ENCODE peak calls at places on chromosomes 5 and 9, in five cellular contexts. J is cardiac fibroblast, V is brain microvascular endothelial cell, C is adrenal gland, S is psoas muscle. E is an unnamed sample.

GRCh38 chr9:126558051-126558665 is 55.6 kb upstream of the LMX1B start:
- DNase-seq in V (peak), J (peak), C (peak), S (peak), E (peak)

GRCh38 chr9:127224883-127225739 is 39.5 kb upstream of the GARNL3 start:
- DNase-seq in C (peak), S (peak), V (peak), J (peak), E (peak)

GRCh38 chr5:2725957-2726356 is 25.5 kb downstream of the IRX2 start:
- DNase-seq in C (no peak), V (no peak), J (no peak), S (no peak), E (no peak)

GRCh38 chr5:15366676-15367391 is 133.1 kb upstream of the FBXL7 start:
- DNase-seq in V (peak), S (no peak), C (no peak), J (peak), E (peak)

GRCh38 chr9:16925426-16925825 is 55.0 kb upstream of the BNC2 start:
- DNase-seq in J (peak), V (peak), C (no peak), S (no peak), E (peak)

GRCh38 chr5:80082731-80083114 is 47.6 kb downstream of the THBS4 start:
- DNase-seq in C (peak), V (peak), J (peak), S (peak), E (peak)

GRCh38 chr9:114372971-114373591 is 14.7 kb downstream of the AKNA start:
- DNase-seq in J (no peak), V (no peak), S (peak), C (peak), E (no peak)

GRCh38 chr5:55520117-55520829 is 14.5 kb downstream of the PLPP1 start:
- DNase-seq in J (no peak), V (no peak), C (no peak), S (no peak), E (no peak)

GRCh38 chr9:104082147-104082546 is 12.0 kb upstream of the SMC2 start:
- DNase-seq in C (no peak), S (no peak), J (no peak), V (no peak), E (no peak)

GRCh38 chr5:129204525-129204924 is 110.0 kb downstream of the ISOC1 start:
- DNase-seq in J (peak), V (no peak), S (no peak), C (no peak), E (peak)

GRCh38 chr5:150058480-150059126 is 27.8 kb downstream of the CSF1R start:
- DNase-seq in C (no peak), S (peak), J (peak), V (peak), E (peak)

GRCh38 chr5:158471179-158471924 is 612.4 kb upstream of the CLINT1 start:
- DNase-seq in V (no peak), J (no peak), S (no peak), C (no peak), E (peak)

GRCh38 chr9:128136816-128137793 is 9.6 kb upstream of the PTGES2 start:
- DNase-seq in V (peak), J (peak), C (no peak), S (peak), E (no peak)

GRCh38 chr5:103605277-103605676 is 42.7 kb upstream of the NUDT12 start:
- DNase-seq in C (no peak), V (no peak), J (no peak), S (no peak), E (no peak)

GRCh38 chr9:137156567-137157375 is 13.1 kb downstream of the LRRC26 start:
- DNase-seq in S (no peak), J (peak), C (no peak), V (peak), E (peak)

GRCh38 chr5:16152601-16153568 is 26.7 kb downstream of the MARCHF11 start:
- DNase-seq in S (no peak), V (no peak), C (no peak), J (no peak), E (no peak)

GRCh38 chr9:70053864-70054263 is 10.2 kb downstream of the MAMDC2 start:
- DNase-seq in V (no peak), J (no peak), C (no peak), S (no peak), E (peak)

GRCh38 chr9:134381671-134382505 is 55.6 kb downstream of the RXRA start:
- DNase-seq in V (no peak), J (no peak), C (no peak), S (peak), E (no peak)

GRCh38 chr9:121597693-121598166 is 53.7 kb upstream of the DAB2IP start:
- DNase-seq in S (no peak), J (no peak), V (no peak), C (no peak), E (no peak)

GRCh38 chr5:176619203-176619568 is 9.2 kb upstream of the GPRIN1 start:
- DNase-seq in S (peak), V (peak), J (peak), C (peak), E (peak)

GRCh38 chr9:124696101-124696500 is 75.0 kb downstream of the NR6A1 start:
- DNase-seq in V (peak), J (peak), C (no peak), S (no peak), E (peak)

GRCh38 chr5:87887247-87887646 is 381.4 kb downstream of the TMEM161B start:
- DNase-seq in C (no peak), S (no peak), V (no peak), J (no peak), E (no peak)

GRCh38 chr5:77777281-77777892 is 1.2 kb upstream of the TBCA start:
- DNase-seq in C (no peak), S (no peak), J (no peak), V (no peak), E (no peak)

GRCh38 chr5:125412051-125412560 is 665.7 kb upstream of the ZNF608 start:
- DNase-seq in S (no peak), C (peak), J (peak), V (peak), E (peak)

GRCh38 chr9:97525451-97525850 is 24.0 kb downstream of the TMOD1 start:
- DNase-seq in S (no peak), C (no peak), J (no peak), V (no peak), E (peak)

DNA sequence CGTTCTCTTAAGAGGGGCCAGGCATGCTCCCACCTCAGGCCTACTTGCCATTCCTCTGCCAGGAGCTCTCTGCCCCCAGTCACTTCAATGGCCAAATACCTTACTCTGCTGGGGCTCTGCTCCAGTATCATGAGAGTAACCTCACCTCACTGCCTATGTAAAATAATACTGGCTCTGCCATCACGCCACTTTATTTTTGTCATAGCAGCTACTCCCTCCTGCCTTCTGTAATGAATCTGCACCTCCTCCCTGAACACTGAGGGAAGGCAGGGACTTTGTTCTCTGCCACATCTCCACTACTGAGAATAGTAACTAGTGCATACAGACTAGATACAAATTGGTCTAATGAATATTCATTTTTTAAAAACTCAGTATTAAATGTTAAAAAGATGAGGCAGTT is 33.8 kb downstream of the MACROH2A1 start:
- DNase-seq in S (no peak), J (no peak), V (no peak), C (no peak), E (no peak)
- H3K4me3 ChIP-seq in S (no peak), J (no peak), V (no peak), C (no peak), E (no peak)

GRCh38 chr9:89442016-89442415 is 55.9 kb downstream of the SEMA4D start:
- DNase-seq in J (no peak), S (no peak), V (no peak), C (no peak), E (no peak)
- H3K4me3 ChIP-seq in J (no peak), S (no peak), V (no peak), C (no peak), E (no peak)

DNA sequence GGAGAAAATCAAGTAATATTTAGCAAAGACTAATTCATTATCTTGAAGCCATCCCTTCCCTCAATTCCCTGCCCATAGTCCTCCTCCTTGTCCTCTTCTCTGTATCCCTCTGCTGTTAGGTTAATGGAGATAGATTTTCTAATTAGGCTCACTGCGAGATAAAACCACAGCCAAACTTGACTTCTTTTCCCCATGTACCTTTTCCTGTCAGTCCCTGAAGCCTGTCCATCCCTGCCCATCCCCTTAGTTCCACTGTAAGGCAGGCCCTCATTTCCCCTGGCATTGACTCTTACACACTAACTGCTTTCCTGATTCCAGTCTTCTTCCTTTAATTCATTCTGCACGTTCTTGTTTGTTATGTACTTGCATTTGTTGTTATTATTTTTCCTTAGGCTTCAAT is 1.2 kb downstream of the TLR4 start:
- DNase-seq in J (no peak), C (no peak), S (no peak), V (no peak), E (no peak)
- H3K4me3 ChIP-seq in J (peak), C (peak), S (peak), V (peak), E (no peak)

DNA sequence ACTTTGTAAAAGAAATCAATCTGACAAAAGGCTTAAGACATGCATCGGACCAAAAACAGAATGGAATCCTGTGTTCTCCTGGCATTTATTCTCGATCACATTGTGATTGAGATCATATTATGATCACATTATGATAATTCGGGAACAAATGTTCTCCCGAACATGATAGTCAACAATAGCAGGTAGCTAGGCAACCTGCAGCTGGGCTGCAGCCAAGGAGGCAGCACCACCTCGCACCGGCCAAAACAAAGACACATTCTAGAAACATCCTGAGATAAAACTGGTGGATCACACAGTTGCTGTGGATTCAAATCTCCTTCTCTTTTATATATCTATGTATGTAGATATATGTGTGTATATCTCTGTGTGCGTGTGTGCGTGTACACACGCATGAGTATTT is 480.6 kb upstream of the CYLC2 start:
- DNase-seq in C (no peak), V (no peak), S (no peak), J (no peak), E (no peak)
- H3K4me3 ChIP-seq in C (no peak), V (no peak), S (no peak), J (no peak), E (no peak)

DNA sequence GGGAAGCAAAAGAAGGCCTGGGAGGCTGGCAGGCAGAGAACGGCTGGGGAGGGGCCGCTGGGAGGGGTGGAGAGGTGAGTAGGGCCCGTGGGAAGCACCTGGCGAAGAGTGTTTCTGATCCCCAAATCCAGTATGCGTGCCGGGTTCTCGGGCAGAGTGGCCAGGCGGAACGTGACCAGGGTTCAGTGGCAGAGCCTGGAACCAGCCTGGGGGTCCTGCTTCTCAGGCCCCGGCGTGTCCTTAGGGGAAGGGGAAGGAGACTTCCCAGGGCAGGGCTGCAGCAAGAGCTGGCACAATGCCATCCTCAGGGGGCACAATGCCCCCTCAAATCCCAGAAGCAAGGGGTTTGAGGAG is 25.5 kb upstream of the IER5L start:
- DNase-seq in V (no peak), C (no peak), J (no peak), S (no peak), E (no peak)
- H3K4me3 ChIP-seq in V (peak), C (no peak), J (peak), S (peak), E (peak)

DNA sequence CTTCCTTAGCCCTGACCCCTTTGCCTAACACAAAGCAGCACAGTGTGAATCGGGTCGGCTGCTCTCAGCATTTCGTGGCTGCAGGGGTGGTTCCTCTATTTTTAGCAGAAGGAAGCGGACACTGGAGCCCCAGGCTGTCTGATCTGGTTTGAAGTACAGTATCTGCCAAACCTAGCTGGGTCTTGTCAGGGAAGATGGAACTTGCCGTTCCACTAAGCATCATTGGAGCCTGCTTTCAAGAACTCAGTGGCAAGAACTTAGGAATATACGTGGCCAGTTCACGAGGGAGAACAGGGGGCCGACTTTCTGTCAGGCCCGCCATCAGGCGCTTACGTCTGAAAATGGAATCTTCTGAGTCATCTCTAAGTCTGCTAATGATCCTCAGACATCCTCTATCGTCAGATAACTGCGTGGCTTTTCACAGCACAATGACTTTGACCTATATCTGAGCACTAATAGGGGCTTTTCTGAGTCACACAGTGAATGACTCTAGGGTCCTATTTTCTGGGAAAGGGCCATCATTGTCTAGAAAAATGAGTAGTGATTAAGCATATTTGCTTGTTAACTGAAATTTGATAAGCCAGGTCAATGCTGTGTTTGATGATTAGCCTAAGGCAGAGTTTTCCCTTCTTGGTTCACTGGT is 43.3 kb upstream of the NCS1 start:
- DNase-seq in J (peak), C (peak), V (peak), S (peak), E (peak)
- H3K4me3 ChIP-seq in J (no peak), C (no peak), V (no peak), S (no peak), E (no peak)

GRCh38 chr5:66130493-66130892 is 13.6 kb upstream of the SREK1 start:
- DNase-seq in C (no peak), S (no peak), J (no peak), V (no peak), E (no peak)
- H3K4me3 ChIP-seq in C (no peak), S (no peak), J (no peak), V (no peak), E (no peak)

E was measured in foreskin fibroblast.